ENCODE peak calls at places on chromosomes 3 and 15, in eight cellular contexts. One of them, this sample, is unnamed.

GRCh38 chr3:97692831-97693230 is 71.7 kb upstream of the ARL6 start:
- DNase-seq in stomach: no peak
- DNase-seq in tibial nerve: no peak
- DNase-seq in A549: no peak
- DNase-seq in sigmoid colon: no peak
- DNase-seq in transverse colon: no peak
- DNase-seq in HepG2: no peak
- DNase-seq in suprapubic skin: no peak
- DNase-seq in this sample: no peak

GRCh38 chr3:9408061-9408460 is 10.6 kb downstream of the SETD5 start:
- DNase-seq in stomach: no peak
- DNase-seq in tibial nerve: no peak
- DNase-seq in A549: no peak
- DNase-seq in sigmoid colon: no peak
- DNase-seq in transverse colon: no peak
- DNase-seq in HepG2: no peak
- DNase-seq in suprapubic skin: no peak
- DNase-seq in this sample: no peak

GRCh38 chr3:18424213-18424861 is 802 bp downstream of the SATB1 start:
- DNase-seq in stomach: no peak
- DNase-seq in tibial nerve: no peak
- DNase-seq in A549: no peak
- DNase-seq in sigmoid colon: peak
- DNase-seq in transverse colon: peak
- DNase-seq in HepG2: no peak
- DNase-seq in suprapubic skin: peak
- DNase-seq in this sample: peak

GRCh38 chr3:120214161-120214560 is 70.9 kb downstream of the GPR156 start:
- DNase-seq in stomach: no peak
- DNase-seq in tibial nerve: no peak
- DNase-seq in A549: no peak
- DNase-seq in sigmoid colon: no peak
- DNase-seq in transverse colon: no peak
- DNase-seq in HepG2: no peak
- DNase-seq in suprapubic skin: no peak
- DNase-seq in this sample: peak

GRCh38 chr15:91412529-91412928 is 312.5 kb downstream of the SV2B start:
- DNase-seq in stomach: no peak
- DNase-seq in tibial nerve: no peak
- DNase-seq in A549: no peak
- DNase-seq in sigmoid colon: no peak
- DNase-seq in transverse colon: no peak
- DNase-seq in HepG2: no peak
- DNase-seq in suprapubic skin: no peak
- DNase-seq in this sample: no peak

GRCh38 chr3:135056084-135056730 is 261.1 kb downstream of the EPHB1 start:
- DNase-seq in stomach: no peak
- DNase-seq in tibial nerve: no peak
- DNase-seq in A549: no peak
- DNase-seq in sigmoid colon: no peak
- DNase-seq in transverse colon: no peak
- DNase-seq in HepG2: no peak
- DNase-seq in suprapubic skin: no peak
- DNase-seq in this sample: no peak

GRCh38 chr3:135034881-135035440 is 239.9 kb downstream of the EPHB1 start:
- DNase-seq in stomach: no peak
- DNase-seq in tibial nerve: no peak
- DNase-seq in A549: no peak
- DNase-seq in sigmoid colon: no peak
- DNase-seq in transverse colon: no peak
- DNase-seq in HepG2: no peak
- DNase-seq in suprapubic skin: no peak
- DNase-seq in this sample: no peak

GRCh38 chr3:176578316-176578715 is 619.0 kb downstream of the TBL1XR1 start:
- DNase-seq in stomach: no peak
- DNase-seq in tibial nerve: no peak
- DNase-seq in A549: no peak
- DNase-seq in sigmoid colon: no peak
- DNase-seq in transverse colon: no peak
- DNase-seq in HepG2: no peak
- DNase-seq in suprapubic skin: no peak
- DNase-seq in this sample: no peak

GRCh38 chr15:72784233-72784876 is 797 bp upstream of the ADPGK start:
- DNase-seq in stomach: no peak
- DNase-seq in tibial nerve: no peak
- DNase-seq in A549: peak
- DNase-seq in sigmoid colon: no peak
- DNase-seq in transverse colon: no peak
- DNase-seq in HepG2: peak
- DNase-seq in suprapubic skin: no peak
- DNase-seq in this sample: peak

GRCh38 chr3:189389346-189389745 is 217.6 kb downstream of the TPRG1 start:
- DNase-seq in stomach: no peak
- DNase-seq in tibial nerve: no peak
- DNase-seq in A549: no peak
- DNase-seq in sigmoid colon: no peak
- DNase-seq in transverse colon: no peak
- DNase-seq in HepG2: no peak
- DNase-seq in suprapubic skin: no peak
- DNase-seq in this sample: no peak

GRCh38 chr15:73323374-73323955 is 45.3 kb downstream of the HCN4 start:
- DNase-seq in stomach: no peak
- DNase-seq in tibial nerve: no peak
- DNase-seq in A549: no peak
- DNase-seq in sigmoid colon: no peak
- DNase-seq in transverse colon: no peak
- DNase-seq in HepG2: no peak
- DNase-seq in suprapubic skin: peak
- DNase-seq in this sample: no peak

GRCh38 chr3:10343526-10343925 is 22.6 kb upstream of the SEC13 start:
- DNase-seq in stomach: no peak
- DNase-seq in tibial nerve: no peak
- DNase-seq in A549: no peak
- DNase-seq in sigmoid colon: no peak
- DNase-seq in transverse colon: no peak
- DNase-seq in HepG2: no peak
- DNase-seq in suprapubic skin: no peak
- DNase-seq in this sample: no peak

GRCh38 chr15:29569533-29570092 is 252.7 kb downstream of the TJP1 start:
- DNase-seq in stomach: no peak
- DNase-seq in tibial nerve: no peak
- DNase-seq in A549: no peak
- DNase-seq in sigmoid colon: no peak
- DNase-seq in transverse colon: no peak
- DNase-seq in HepG2: no peak
- DNase-seq in suprapubic skin: no peak
- DNase-seq in this sample: no peak

GRCh38 chr3:112776000-112776399 is 70.7 kb downstream of the CD200R1L start:
- DNase-seq in stomach: no peak
- DNase-seq in tibial nerve: no peak
- DNase-seq in A549: no peak
- DNase-seq in sigmoid colon: no peak
- DNase-seq in transverse colon: no peak
- DNase-seq in HepG2: no peak
- DNase-seq in suprapubic skin: no peak
- DNase-seq in this sample: no peak

GRCh38 chr3:159964166-159964973 is 24.3 kb upstream of the IL12A start:
- DNase-seq in stomach: no peak
- DNase-seq in tibial nerve: no peak
- DNase-seq in A549: peak
- DNase-seq in sigmoid colon: no peak
- DNase-seq in transverse colon: no peak
- DNase-seq in HepG2: no peak
- DNase-seq in suprapubic skin: no peak
- DNase-seq in this sample: no peak

GRCh38 chr3:115693868-115694267 is 70.6 kb downstream of the GAP43 start:
- DNase-seq in stomach: no peak
- DNase-seq in tibial nerve: no peak
- DNase-seq in A549: no peak
- DNase-seq in sigmoid colon: no peak
- DNase-seq in transverse colon: no peak
- DNase-seq in HepG2: no peak
- DNase-seq in suprapubic skin: no peak
- DNase-seq in this sample: no peak

GRCh38 chr15:63331456-63331855 is 50.2 kb downstream of the CA12 start:
- DNase-seq in stomach: no peak
- DNase-seq in tibial nerve: no peak
- DNase-seq in A549: no peak
- DNase-seq in sigmoid colon: no peak
- DNase-seq in transverse colon: no peak
- DNase-seq in HepG2: no peak
- DNase-seq in suprapubic skin: no peak
- DNase-seq in this sample: no peak

GRCh38 chr3:109806929-109807328 is 469.6 kb upstream of the DPPA4 start:
- DNase-seq in stomach: no peak
- DNase-seq in tibial nerve: no peak
- DNase-seq in A549: no peak
- DNase-seq in sigmoid colon: no peak
- DNase-seq in transverse colon: no peak
- DNase-seq in HepG2: peak
- DNase-seq in suprapubic skin: no peak
- DNase-seq in this sample: no peak

GRCh38 chr3:181623924-181624694 is 87.6 kb upstream of the SOX2 start:
- DNase-seq in stomach: no peak
- DNase-seq in tibial nerve: no peak
- DNase-seq in A549: no peak
- DNase-seq in sigmoid colon: no peak
- DNase-seq in transverse colon: no peak
- DNase-seq in HepG2: no peak
- DNase-seq in suprapubic skin: no peak
- DNase-seq in this sample: no peak

GRCh38 chr3:30604566-30604965 is 1.8 kb upstream of the TGFBR2 start:
- DNase-seq in stomach: no peak
- DNase-seq in tibial nerve: no peak
- DNase-seq in A549: no peak
- DNase-seq in sigmoid colon: no peak
- DNase-seq in transverse colon: no peak
- DNase-seq in HepG2: no peak
- DNase-seq in suprapubic skin: no peak
- DNase-seq in this sample: no peak

GRCh38 chr15:64938192-64938591 is 26.5 kb downstream of the ANKDD1A start:
- DNase-seq in stomach: no peak
- DNase-seq in tibial nerve: no peak
- DNase-seq in A549: no peak
- DNase-seq in sigmoid colon: no peak
- DNase-seq in transverse colon: no peak
- DNase-seq in HepG2: peak
- DNase-seq in suprapubic skin: no peak
- DNase-seq in this sample: peak

GRCh38 chr3:64992462-64993285 is 304.9 kb upstream of the ADAMTS9 start:
- DNase-seq in stomach: no peak
- DNase-seq in tibial nerve: no peak
- DNase-seq in A549: no peak
- DNase-seq in sigmoid colon: no peak
- DNase-seq in transverse colon: no peak
- DNase-seq in HepG2: no peak
- DNase-seq in suprapubic skin: no peak
- DNase-seq in this sample: peak

GRCh38 chr3:61903931-61904657 is 342.7 kb downstream of the PTPRG start:
- DNase-seq in stomach: peak
- DNase-seq in tibial nerve: no peak
- DNase-seq in A549: no peak
- DNase-seq in sigmoid colon: peak
- DNase-seq in transverse colon: no peak
- DNase-seq in HepG2: no peak
- DNase-seq in suprapubic skin: no peak
- DNase-seq in this sample: no peak

GRCh38 chr3:124174463-124174862 is 182.5 kb upstream of the ROPN1 start:
- DNase-seq in stomach: no peak
- DNase-seq in tibial nerve: no peak
- DNase-seq in A549: no peak
- DNase-seq in sigmoid colon: no peak
- DNase-seq in transverse colon: no peak
- DNase-seq in HepG2: no peak
- DNase-seq in suprapubic skin: no peak
- DNase-seq in this sample: peak

GRCh38 chr3:154794383-154794782 is 285.7 kb upstream of the MME start:
- DNase-seq in stomach: no peak
- DNase-seq in tibial nerve: no peak
- DNase-seq in A549: no peak
- DNase-seq in sigmoid colon: no peak
- DNase-seq in transverse colon: no peak
- DNase-seq in HepG2: no peak
- DNase-seq in suprapubic skin: no peak
- DNase-seq in this sample: no peak
- H3K27ac ChIP-seq in stomach: no peak
- H3K27ac ChIP-seq in tibial nerve: no peak
- H3K27ac ChIP-seq in A549: no peak
- H3K27ac ChIP-seq in sigmoid colon: no peak
- H3K27ac ChIP-seq in transverse colon: no peak
- H3K27ac ChIP-seq in HepG2: no peak
- H3K27ac ChIP-seq in suprapubic skin: no peak
- H3K27ac ChIP-seq in this sample: no peak

GRCh38 chr3:69306239-69307185 is 79.4 kb downstream of the FRMD4B start:
- DNase-seq in stomach: peak
- DNase-seq in tibial nerve: peak
- DNase-seq in A549: peak
- DNase-seq in sigmoid colon: peak
- DNase-seq in transverse colon: peak
- DNase-seq in HepG2: peak
- DNase-seq in suprapubic skin: peak
- DNase-seq in this sample: peak
- TF ChIP-seq EP300 in stomach: no peak
- TF ChIP-seq EP300 in tibial nerve: peak
- TF ChIP-seq EP300 in A549: no peak
- TF ChIP-seq EP300 in sigmoid colon: no peak
- TF ChIP-seq EP300 in transverse colon: no peak
- TF ChIP-seq EP300 in HepG2: no peak
- TF ChIP-seq EP300 in suprapubic skin: no peak
- TF ChIP-seq EP300 in this sample: no peak

DNA sequence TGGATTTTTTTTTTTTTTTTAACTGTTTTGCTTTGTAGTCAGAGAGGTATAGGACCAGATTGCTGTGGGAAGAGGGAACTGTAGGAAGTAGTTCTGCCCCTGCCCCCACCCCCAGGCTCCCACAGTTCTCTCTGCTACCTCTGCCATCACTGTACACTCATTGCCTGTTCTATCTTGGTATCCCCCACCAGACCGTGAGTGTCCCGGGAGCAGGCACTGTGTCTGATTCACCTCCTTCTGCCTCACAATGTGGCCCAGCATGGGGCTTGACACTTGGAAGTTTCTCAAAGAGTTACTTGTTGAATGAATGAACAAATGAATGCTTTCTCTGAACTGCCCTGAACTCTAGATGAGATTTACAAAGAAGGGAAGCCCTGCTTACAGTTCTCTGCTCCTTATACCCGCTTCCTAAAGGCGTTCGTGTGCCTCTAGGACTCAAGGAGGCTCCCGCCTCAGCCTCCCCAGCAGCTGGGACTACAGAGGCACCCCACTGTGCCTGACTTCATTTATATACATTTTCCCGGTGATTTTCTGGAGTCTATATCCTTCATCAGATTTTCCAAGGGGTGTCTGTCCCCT is 27.1 kb upstream of the PIK3CB start:
- DNase-seq in stomach: no peak
- DNase-seq in tibial nerve: no peak
- DNase-seq in A549: no peak
- DNase-seq in sigmoid colon: no peak
- DNase-seq in transverse colon: no peak
- DNase-seq in HepG2: no peak
- DNase-seq in suprapubic skin: no peak
- DNase-seq in this sample: no peak
- H3K4me3 ChIP-seq in stomach: no peak
- H3K4me3 ChIP-seq in tibial nerve: no peak
- H3K4me3 ChIP-seq in A549: no peak
- H3K4me3 ChIP-seq in sigmoid colon: no peak
- H3K4me3 ChIP-seq in transverse colon: no peak
- H3K4me3 ChIP-seq in HepG2: no peak
- H3K4me3 ChIP-seq in suprapubic skin: no peak
- H3K4me3 ChIP-seq in this sample: no peak

GRCh38 chr3:191352014-191352413 is 21.7 kb upstream of the UTS2B start:
- DNase-seq in stomach: no peak
- DNase-seq in tibial nerve: no peak
- DNase-seq in A549: no peak
- DNase-seq in sigmoid colon: no peak
- DNase-seq in transverse colon: no peak
- DNase-seq in HepG2: no peak
- DNase-seq in suprapubic skin: no peak
- DNase-seq in this sample: no peak
- H3K27ac ChIP-seq in stomach: peak
- H3K27ac ChIP-seq in tibial nerve: no peak
- H3K27ac ChIP-seq in A549: no peak
- H3K27ac ChIP-seq in sigmoid colon: peak
- H3K27ac ChIP-seq in transverse colon: no peak
- H3K27ac ChIP-seq in HepG2: no peak
- H3K27ac ChIP-seq in suprapubic skin: no peak
- H3K27ac ChIP-seq in this sample: no peak